ENCODE peak calls at places on chromosomes 13 and 19, in nine cellular contexts. U is activated T-cell treated with anti-CD3 and anti-CD28 coated beads, Interleukin-2, amount 50 U/mL, for 72 hours; V is NCI-H748 treated with DMSO at 0.1 percent for 48 hours; C is activated effector memory CD4-positive, alpha-beta T cell treated with anti-CD3 and anti-CD28 coated beads, Interleukin-2, amount 50 U/mL, for 16 hours; O is stimulated activated CD4-positive, alpha-beta T cell treated with anti-CD3 and anti-CD28 coated beads, Interleukin-12 subunit alpha, Interleukin-12 subunit beta, amount 100 ng/mL, for 48 hours; S is Calu3; H is ELR; P is fibroblast of pulmonary artery; E is mesenchymal stem cell. Q is an unnamed sample.

GRCh38 chr19:6532244-6532999 is 1.6 kb downstream of the TNFSF9 start:
- DNase-seq in U (no peak), V (no peak), C (peak), O (no peak), S (no peak), H (no peak), P (no peak), E (no peak), Q (no peak)

GRCh38 chr19:4206818-4207484 is 22.4 kb upstream of the EBI3 start:
- DNase-seq in U (no peak), V (no peak), C (no peak), O (no peak), S (peak), H (peak), P (peak), E (peak), Q (no peak)

GRCh38 chr19:4172861-4173473 is 9.4 kb downstream of the SIRT6 start:
- DNase-seq in U (peak), V (no peak), C (peak), O (peak), S (peak), H (peak), P (peak), E (peak), Q (peak)

GRCh38 chr19:50844296-50844935 is 10.3 kb upstream of the KLK3 start:
- DNase-seq in U (no peak), V (peak), C (no peak), O (no peak), S (no peak), H (no peak), P (no peak), E (no peak), Q (no peak)

GRCh38 chr19:29631450-29631849 is 25.4 kb downstream of the POP4 start:
- DNase-seq in U (no peak), V (no peak), C (peak), O (no peak), S (no peak), H (no peak), P (no peak), E (no peak), Q (no peak)

GRCh38 chr19:35641515-35642151 is at the start of gene ETV2:
- DNase-seq in U (peak), V (no peak), C (peak), O (no peak), S (no peak), H (peak), P (peak), E (peak), Q (peak)

GRCh38 chr19:41307090-41307875 is 2.7 kb upstream of the CCDC97 start:
- DNase-seq in U (no peak), V (no peak), C (no peak), O (no peak), S (no peak), H (no peak), P (no peak), E (no peak), Q (no peak)

GRCh38 chr19:10812196-10812595 is 23.8 kb downstream of the TMED1 start:
- DNase-seq in U (no peak), V (no peak), C (no peak), O (no peak), S (no peak), H (peak), P (no peak), E (no peak), Q (no peak)

GRCh38 chr13:60158321-60158801 is 5.4 kb downstream of the DIAPH3 start:
- DNase-seq in U (no peak), V (no peak), C (no peak), O (no peak), S (no peak), H (no peak), P (no peak), E (no peak), Q (no peak)

GRCh38 chr19:16605552-16605951 is 22.5 kb downstream of the MED26 start:
- DNase-seq in U (no peak), V (no peak), C (no peak), O (no peak), S (no peak), H (no peak), P (no peak), E (no peak), Q (no peak)

GRCh38 chr19:53945441-53945840 is 17.3 kb upstream of the CACNG8 start:
- DNase-seq in U (no peak), V (no peak), C (no peak), O (no peak), S (peak), H (peak), P (peak), E (no peak), Q (no peak)

GRCh38 chr13:80001510-80001842 is 339.4 kb downstream of the SPRY2 start:
- DNase-seq in U (no peak), V (no peak), C (no peak), O (no peak), S (no peak), H (no peak), P (no peak), E (no peak), Q (no peak)

GRCh38 chr19:35959968-35960320 is 23.8 kb downstream of the LRFN3 start:
- DNase-seq in U (no peak), V (no peak), C (no peak), O (no peak), S (no peak), H (no peak), P (no peak), E (no peak), Q (no peak)

GRCh38 chr19:52901842-52902241 is 4.4 kb upstream of the ZNF320 start:
- DNase-seq in U (no peak), V (no peak), C (no peak), O (no peak), S (no peak), H (no peak), P (no peak), E (no peak), Q (no peak)

GRCh38 chr19:14563989-14564650 is 7.7 kb downstream of the NDUFB7 start:
- DNase-seq in U (peak), V (no peak), C (peak), O (peak), S (no peak), H (peak), P (no peak), E (no peak), Q (no peak)

GRCh38 chr19:13208131-13208963 is 58.1 kb downstream of the IER2 start:
- DNase-seq in U (peak), V (no peak), C (peak), O (peak), S (no peak), H (peak), P (peak), E (no peak), Q (peak)

GRCh38 chr13:73938375-73939070 is 195.7 kb downstream of the KLF12 start:
- DNase-seq in U (no peak), V (no peak), C (no peak), O (no peak), S (no peak), H (peak), P (peak), E (peak), Q (no peak)

GRCh38 chr19:18437481-18438330 is at the start of gene ISYNA1:
- DNase-seq in U (peak), V (no peak), C (peak), O (no peak), S (peak), H (peak), P (peak), E (peak), Q (peak)

GRCh38 chr13:31885994-31886393 is 145.6 kb upstream of the FRY start:
- DNase-seq in U (no peak), V (no peak), C (no peak), O (no peak), S (no peak), H (no peak), P (no peak), E (peak), Q (no peak)

GRCh38 chr13:21583496-21583895 is 20.5 kb downstream of the MICU2 start:
- DNase-seq in U (no peak), V (no peak), C (no peak), O (no peak), S (no peak), H (peak), P (peak), E (no peak), Q (no peak)

GRCh38 chr13:33445024-33445423 is 159.5 kb upstream of the STARD13 start:
- DNase-seq in U (no peak), V (peak), C (no peak), O (no peak), S (no peak), H (no peak), P (no peak), E (no peak), Q (no peak)

GRCh38 chr19:55189424-55189823 is 9.3 kb upstream of the SYT5 start:
- DNase-seq in U (no peak), V (no peak), C (no peak), O (no peak), S (no peak), H (peak), P (peak), E (peak), Q (no peak)

GRCh38 chr13:40579535-40579934 is 86.9 kb downstream of the FOXO1 start:
- DNase-seq in U (no peak), V (no peak), C (no peak), O (no peak), S (no peak), H (no peak), P (no peak), E (no peak), Q (no peak)

GRCh38 chr19:18379803-18380747 is 5.9 kb upstream of the GDF15 start:
- DNase-seq in U (no peak), V (no peak), C (no peak), O (no peak), S (peak), H (peak), P (peak), E (peak), Q (peak)

GRCh38 chr19:16070366-16070990 is 5.8 kb upstream of the TPM4 start:
- DNase-seq in U (peak), V (no peak), C (peak), O (peak), S (peak), H (no peak), P (no peak), E (no peak), Q (peak)

GRCh38 chr19:21308778-21309177 is 20.4 kb downstream of the ZNF708 start:
- DNase-seq in U (no peak), V (no peak), C (no peak), O (no peak), S (no peak), H (no peak), P (peak), E (no peak), Q (no peak)

GRCh38 chr19:43651758-43652545 is 12.3 kb upstream of the CADM4 start:
- DNase-seq in U (peak), V (peak), C (peak), O (no peak), S (peak), H (peak), P (peak), E (peak), Q (peak)

GRCh38 chr19:4575267-4575793 is 15.8 kb upstream of the SEMA6B start:
- DNase-seq in U (no peak), V (no peak), C (no peak), O (no peak), S (peak), H (peak), P (peak), E (peak), Q (no peak)

GRCh38 chr13:76884167-76884566 is 2.0 kb downstream of the KCTD12 start:
- DNase-seq in U (peak), V (peak), C (no peak), O (peak), S (peak), H (peak), P (peak), E (peak), Q (peak)

GRCh38 chr13:112055417-112056206 is 11.3 kb upstream of the SOX1 start:
- DNase-seq in U (no peak), V (no peak), C (no peak), O (no peak), S (no peak), H (no peak), P (no peak), E (no peak), Q (no peak)

GRCh38 chr13:99265162-99265822 is 7.1 kb upstream of the GPR18 start:
- DNase-seq in U (peak), V (no peak), C (no peak), O (peak), S (no peak), H (no peak), P (no peak), E (no peak), Q (no peak)

GRCh38 chr13:111652676-111653075 is 332.2 kb downstream of the TEX29 start:
- DNase-seq in U (no peak), V (no peak), C (peak), O (no peak), S (no peak), H (no peak), P (no peak), E (no peak), Q (no peak)